ENCODE peak calls at places on chromosomes 3 and 15, in eight cellular contexts. W is activated CD4-positive, alpha-beta T cell treated with anti-CD3 and anti-CD28 coated beads, Interleukin-2, amount 50 U/mL, for 4 hours; O is OCI-M1; M is midbrain; D is dorsolateral prefrontal cortex; T is mucosa of descending colon; Y is HT1080; P is coronary artery. R is an unnamed sample.

GRCh38 chr3:127730666-127731294 is 58.0 kb downstream of the ABTB1 start:
- DNase-seq in Y (no peak), D (no peak), M (no peak), P (no peak), W (no peak), T (no peak), O (no peak), R (no peak)

GRCh38 chr3:141575879-141576743 is 89.3 kb downstream of the RASA2 start:
- DNase-seq in Y (no peak), D (no peak), T (peak; percentile 27), O (peak; percentile 65), M (peak; percentile 3), W (no peak), P (no peak), R (peak; percentile 39)

GRCh38 chr3:120555661-120556509 is 40.3 kb upstream of the NDUFB4 start:
- DNase-seq in Y (no peak), M (no peak), W (no peak), O (no peak), P (peak; percentile 85), T (peak; percentile 59), D (no peak), R (no peak)

GRCh38 chr15:67825880-67826716 is 789 bp downstream of the SKOR1 start:
- DNase-seq in T (no peak), D (peak; percentile 13), M (no peak), P (no peak), O (no peak), Y (no peak), W (no peak), R (no peak)

GRCh38 chr3:98453827-98454226 is 9.2 kb upstream of the OR5K1 start:
- DNase-seq in P (no peak), Y (no peak), T (no peak), W (no peak), D (no peak), M (no peak), O (no peak), R (no peak)

GRCh38 chr3:179451335-179452165 is at the start of gene GNB4:
- DNase-seq in P (peak; percentile 85), D (peak; percentile 30), T (peak; percentile 58), W (no peak), Y (peak; percentile 89), M (peak; percentile 64), O (peak; percentile 86), R (peak; percentile 89)

GRCh38 chr15:63015618-63016017 is 26.9 kb upstream of the TPM1 start:
- DNase-seq in W (no peak), Y (peak; percentile 81), M (no peak), D (no peak), P (no peak), O (no peak), T (no peak), R (peak; percentile 38)

GRCh38 chr3:137787520-137787919 is 23.4 kb downstream of the SOX14 start:
- DNase-seq in T (no peak), O (peak; percentile 1), Y (no peak), M (no peak), W (no peak), P (no peak), D (no peak), R (no peak)

GRCh38 chr15:58839485-58839884 is 68.4 kb downstream of the MINDY2 start:
- DNase-seq in T (no peak), P (no peak), Y (peak; percentile 7), W (no peak), D (no peak), M (no peak), O (peak; percentile 25), R (no peak)

GRCh38 chr3:112629425-112629824 is 11.5 kb downstream of the CCDC80 start:
- DNase-seq in Y (peak; percentile 81), T (peak; percentile 35), O (no peak), D (no peak), P (no peak), M (no peak), W (peak; percentile 18), R (peak; percentile 72)

GRCh38 chr3:42097166-42097946 is 6.2 kb downstream of the TRAK1 start:
- DNase-seq in P (no peak), D (no peak), W (peak; percentile 43), O (no peak), T (no peak), M (no peak), Y (peak; percentile 52), R (no peak)

GRCh38 chr3:127844326-127844942 is 22.1 kb upstream of the MGLL start:
- DNase-seq in T (no peak), W (no peak), P (no peak), O (no peak), D (no peak), M (no peak), Y (no peak), R (no peak)

GRCh38 chr3:52452570-52453221 is 1.1 kb downstream of the TNNC1 start:
- DNase-seq in T (no peak), P (no peak), Y (no peak), D (no peak), O (no peak), W (no peak), M (no peak), R (no peak)

GRCh38 chr15:89021224-89021623 is 67.0 kb upstream of the ABHD2 start:
- DNase-seq in O (peak; percentile 85), M (no peak), Y (no peak), W (no peak), P (peak; percentile 87), T (no peak), D (no peak), R (peak; percentile 51)

GRCh38 chr3:173553635-173554280 is 156.2 kb downstream of the NLGN1 start:
- DNase-seq in Y (peak; percentile 45), M (peak; percentile 43), P (no peak), D (no peak), W (no peak), O (peak; percentile 42), T (peak; percentile 14), R (no peak)

GRCh38 chr3:197564097-197564843 is 8.5 kb upstream of the BDH1 start:
- DNase-seq in P (no peak), T (no peak), O (peak; percentile 46), D (no peak), W (no peak), Y (no peak), M (no peak), R (peak; percentile 21)

GRCh38 chr15:96243701-96244100 is 86.8 kb upstream of the NR2F2 start:
- DNase-seq in W (no peak), P (no peak), T (no peak), D (no peak), M (no peak), Y (peak; percentile 7), O (no peak), R (no peak)

GRCh38 chr15:64816452-64816851 is 9.0 kb downstream of the PIF1 start:
- DNase-seq in O (no peak), M (no peak), D (no peak), T (no peak), P (no peak), Y (no peak), W (no peak), R (no peak)

GRCh38 chr15:99909914-99910313 is 176.7 kb upstream of the LYSMD4 start:
- DNase-seq in T (no peak), D (no peak), W (no peak), Y (peak; percentile 40), P (no peak), M (no peak), O (peak; percentile 28), R (no peak)

GRCh38 chr3:46540550-46540949 is 25.6 kb downstream of the LRRC2 start:
- DNase-seq in M (no peak), O (no peak), Y (no peak), D (no peak), W (no peak), P (no peak), T (no peak), R (no peak)

R was measured in MV-4-11.